ENCODE peak calls at places on chromosomes 4 and X, in eight cellular contexts. X is H9; H is endodermal cell; Y is retina; Z is NCI-H1436; N is endothelial cell; A is iPS-NIHi11; D is stimulated activated effector memory CD8-positive, alpha-beta T cell treated with anti-CD3 and anti-CD28 coated beads, Interleukin-12 subunit alpha, Interleukin-12 subunit beta, amount 100 ng/mL, for 72 hours. P is an unnamed sample.

GRCh38 chrX:46849933-46850332 is 13.1 kb downstream of the RP2 start:
- DNase-seq in X (no peak), H (no peak), Y (no peak), Z (no peak), N (no peak), A (no peak), D (no peak), P (no peak)

GRCh38 chrX:142186103-142186502 is 19.0 kb downstream of the MAGEC2 start:
- DNase-seq in X (no peak), H (no peak), Y (no peak), Z (no peak), N (no peak), A (no peak), D (no peak), P (no peak)

GRCh38 chrX:125762954-125763353 is 403.1 kb downstream of the DCAF12L2 start:
- DNase-seq in X (no peak), H (no peak), Y (no peak), Z (no peak), N (no peak), A (no peak), D (no peak), P (no peak)

GRCh38 chrX:68261060-68261672 is 172.1 kb downstream of the OPHN1 start:
- DNase-seq in X (no peak), H (no peak), Y (no peak), Z (no peak), N (no peak), A (no peak), D (no peak), P (no peak)

GRCh38 chrX:141341341-141341740 is 99.0 kb upstream of the SPANXC start:
- DNase-seq in X (no peak), H (no peak), Y (no peak), Z (no peak), N (no peak), A (no peak), D (no peak), P (no peak)

GRCh38 chrX:39002466-39002865 is 201.2 kb downstream of the MID1IP1 start:
- DNase-seq in X (no peak), H (no peak), Y (no peak), Z (no peak), N (no peak), A (no peak), D (no peak), P (no peak)

GRCh38 chr4:25440478-25441030 is 63.5 kb downstream of the ANAPC4 start:
- DNase-seq in X (no peak), H (no peak), Y (peak; percentile 11), Z (no peak), N (no peak), A (no peak), D (no peak), P (no peak)

GRCh38 chrX:13719192-13719856 is 15.1 kb downstream of the TRAPPC2 start:
- DNase-seq in X (no peak), H (no peak), Y (no peak), Z (no peak), N (no peak), A (no peak), D (no peak), P (no peak)

GRCh38 chr4:108172231-108172779 is 3.6 kb upstream of the LEF1 start:
- DNase-seq in X (peak; percentile 44), H (no peak), Y (peak; percentile 88), Z (no peak), N (peak; percentile 77), A (peak; percentile 58), D (no peak), P (peak; percentile 72)

GRCh38 chr4:154961263-154961662 is 180.2 kb downstream of the RBM46 start:
- DNase-seq in X (no peak), H (no peak), Y (no peak), Z (no peak), N (no peak), A (no peak), D (no peak), P (no peak)

GRCh38 chr4:105171912-105172311 is 25.2 kb downstream of the TET2 start:
- DNase-seq in X (no peak), H (no peak), Y (no peak), Z (no peak), N (no peak), A (no peak), D (no peak), P (no peak)

GRCh38 chr4:184506527-184507121 is 32.3 kb upstream of the IRF2 start:
- DNase-seq in X (peak; percentile 34), H (peak; percentile 70), Y (peak; percentile 54), Z (no peak), N (peak; percentile 15), A (peak; percentile 50), D (peak; percentile 72), P (peak; percentile 8)

GRCh38 chr4:109375778-109376414 is 57.7 kb upstream of the SEC24B start:
- DNase-seq in X (no peak), H (no peak), Y (no peak), Z (no peak), N (no peak), A (no peak), D (no peak), P (no peak)

GRCh38 chr4:149120331-149121014 is 678.3 kb upstream of the NR3C2 start:
- DNase-seq in X (no peak), H (no peak), Y (no peak), Z (no peak), N (no peak), A (no peak), D (no peak), P (no peak)

GRCh38 chr4:128859887-128860774 is 50.6 kb downstream of the JADE1 start:
- DNase-seq in X (no peak), H (no peak), Y (no peak), Z (no peak), N (no peak), A (no peak), D (no peak), P (no peak)

GRCh38 chrX:151713859-151714258 is 2.0 kb upstream of the FATE1 start:
- DNase-seq in X (peak; percentile 55), H (peak; percentile 82), Y (no peak), Z (no peak), N (peak; percentile 54), A (peak; percentile 64), D (peak; percentile 44), P (peak; percentile 48)

GRCh38 chrX:116173006-116173405 is 2.5 kb downstream of the AGTR2 start:
- DNase-seq in X (no peak), H (no peak), Y (no peak), Z (no peak), N (no peak), A (no peak), D (no peak), P (no peak)

GRCh38 chr4:142696334-142697122 is 149.6 kb downstream of the INPP4B start:
- DNase-seq in X (no peak), H (no peak), Y (no peak), Z (no peak), N (no peak), A (no peak), D (no peak), P (no peak)